ENCODE peak calls at places on chromosome 3, in nine cellular contexts. Q is sigmoid colon, Z is right lobe of liver, D is gastrocnemius medialis, V is heart left ventricle, P is IMR-90, E is transverse colon, S is esophagus muscularis mucosa, X is ovary. C is an unnamed sample. For H3K4me1, the result is how much of the 10 kb centered on the place peaks cover.

GRCh38 chr3:127114337-127115070 is 78.4 kb upstream of the PRR23E start:
- DNase-seq in Q (no peak), Z (no peak), D (no peak), V (no peak), P (no peak), E (no peak), S (no peak), X (no peak), C (no peak)

GRCh38 chr3:32203854-32204253 is 34.6 kb upstream of the CMTM8 start:
- DNase-seq in Q (no peak), Z (no peak), D (no peak), V (no peak), P (peak), E (no peak), S (no peak), X (no peak), C (no peak)

GRCh38 chr3:73215286-73215685 is 153.8 kb downstream of the EBLN2 start:
- DNase-seq in Q (no peak), Z (no peak), D (no peak), V (no peak), P (no peak), E (no peak), S (no peak), X (no peak), C (no peak)

GRCh38 chr3:71684752-71685151 is 40.5 kb downstream of the EIF4E3 start:
- DNase-seq in Q (peak), Z (no peak), D (no peak), V (no peak), P (peak), E (no peak), S (no peak), X (peak), C (no peak)

GRCh38 chr3:16319307-16319706 is 54.3 kb downstream of the OXNAD1 start:
- DNase-seq in Q (no peak), Z (no peak), D (no peak), V (no peak), P (no peak), E (no peak), S (no peak), X (no peak), C (no peak)

GRCh38 chr3:155101398-155101797 is 21.3 kb downstream of the MME start:
- DNase-seq in Q (no peak), Z (no peak), D (no peak), V (no peak), P (peak), E (no peak), S (no peak), X (no peak), C (no peak)

GRCh38 chr3:29567505-29567904 is 286.6 kb downstream of the RBMS3 start:
- DNase-seq in Q (no peak), Z (no peak), D (no peak), V (no peak), P (no peak), E (no peak), S (no peak), X (no peak), C (no peak)

GRCh38 chr3:72152551-72153476 is 367.9 kb upstream of the PROK2 start:
- DNase-seq in Q (peak), Z (peak), D (peak), V (peak), P (peak), E (peak), S (no peak), X (peak), C (no peak)

GRCh38 chr3:153911111-153911510 is 210.1 kb upstream of the ARHGEF26 start:
- DNase-seq in Q (no peak), Z (no peak), D (no peak), V (no peak), P (no peak), E (no peak), S (no peak), X (no peak), C (no peak)

GRCh38 chr3:37256447-37256846 is 82.1 kb upstream of the LRRFIP2 start:
- DNase-seq in Q (no peak), Z (no peak), D (no peak), V (no peak), P (no peak), E (no peak), S (no peak), X (no peak), C (no peak)

GRCh38 chr3:47536221-47536891 is 22.8 kb upstream of the ELP6 start:
- DNase-seq in Q (no peak), Z (no peak), D (no peak), V (no peak), P (no peak), E (no peak), S (no peak), X (no peak), C (peak)

GRCh38 chr3:17491601-17492000 is 250.8 kb downstream of the TBC1D5 start:
- DNase-seq in Q (no peak), Z (no peak), D (no peak), V (no peak), P (peak), E (no peak), S (no peak), X (no peak), C (no peak)

GRCh38 chr3:49638445-49638844 is 35.7 kb upstream of the APEH start:
- DNase-seq in Q (no peak), Z (no peak), D (no peak), V (peak), P (peak), E (no peak), S (no peak), X (no peak), C (no peak)

GRCh38 chr3:11929531-11929930 is 74.7 kb upstream of the SYN2 start:
- DNase-seq in Q (no peak), Z (no peak), D (no peak), V (no peak), P (no peak), E (no peak), S (no peak), X (no peak), C (no peak)

GRCh38 chr3:125692361-125692760 is 97.1 kb upstream of the OSBPL11 start:
- DNase-seq in Q (no peak), Z (no peak), D (no peak), V (no peak), P (no peak), E (no peak), S (no peak), X (no peak), C (no peak)

GRCh38 chr3:188712257-188712924 is 459.4 kb upstream of the TPRG1 start:
- DNase-seq in Q (no peak), Z (peak), D (no peak), V (no peak), P (peak), E (no peak), S (no peak), X (no peak), C (no peak)

GRCh38 chr3:49295489-49296058 is 18.5 kb upstream of the C3orf62 start:
- DNase-seq in Q (no peak), Z (no peak), D (no peak), V (no peak), P (peak), E (no peak), S (no peak), X (peak), C (no peak)

GRCh38 chr3:158279584-158279983 is 169.7 kb downstream of the RSRC1 start:
- DNase-seq in Q (no peak), Z (no peak), D (no peak), V (no peak), P (no peak), E (no peak), S (no peak), X (no peak), C (no peak)

GRCh38 chr3:10775828-10776227 is 40.2 kb upstream of the SLC6A11 start:
- DNase-seq in Q (no peak), Z (no peak), D (no peak), V (no peak), P (no peak), E (no peak), S (peak), X (no peak), C (no peak)

GRCh38 chr3:152317956-152318355 is 49.2 kb downstream of the MBNL1 start:
- DNase-seq in Q (no peak), Z (no peak), D (no peak), V (no peak), P (peak), E (no peak), S (no peak), X (no peak), C (no peak)

GRCh38 chr3:54917172-54917571 is 10.7 kb downstream of the LRTM1 start:
- DNase-seq in Q (no peak), Z (no peak), D (no peak), V (no peak), P (peak), E (no peak), S (no peak), X (no peak), C (no peak)

GRCh38 chr3:110419096-110419495 is 652.5 kb upstream of the NECTIN3 start:
- DNase-seq in Q (no peak), Z (no peak), D (no peak), V (no peak), P (no peak), E (no peak), S (no peak), X (no peak), C (no peak)

GRCh38 chr3:121645054-121645453 is 15.6 kb downstream of the HCLS1 start:
- DNase-seq in Q (no peak), Z (no peak), D (no peak), V (no peak), P (no peak), E (no peak), S (peak), X (no peak), C (no peak)

GRCh38 chr3:71785594-71786472 is 885 bp upstream of the PROK2 start:
- DNase-seq in Q (no peak), Z (no peak), D (no peak), V (no peak), P (no peak), E (no peak), S (peak), X (no peak), C (no peak)

GRCh38 chr3:151751161-151751560 is 17.4 kb downstream of the AADACL2 start:
- DNase-seq in Q (no peak), Z (no peak), D (no peak), V (no peak), P (peak), E (no peak), S (no peak), X (no peak), C (no peak)

GRCh38 chr3:134394380-134394779 is 20.1 kb upstream of the AMOTL2 start:
- DNase-seq in Q (no peak), Z (no peak), D (peak), V (no peak), P (no peak), E (no peak), S (no peak), X (no peak), C (no peak)

GRCh38 chr3:186022931-186023330 is 85.1 kb upstream of the TRA2B start:
- DNase-seq in Q (no peak), Z (no peak), D (no peak), V (no peak), P (no peak), E (no peak), S (peak), X (no peak), C (no peak)

GRCh38 chr3:71247221-71247947 is 336.1 kb downstream of the FOXP1 start:
- DNase-seq in Q (no peak), Z (peak), D (no peak), V (no peak), P (peak), E (no peak), S (no peak), X (no peak), C (no peak)

GRCh38 chr3:8658326-8659212 is 14.0 kb upstream of the SSUH2 start:
- DNase-seq in Q (no peak), Z (peak), D (peak), V (peak), P (peak), E (peak), S (no peak), X (peak), C (peak)

GRCh38 chr3:41200669-41201021 is 1.3 kb downstream of the CTNNB1 start:
- DNase-seq in Q (no peak), Z (no peak), D (no peak), V (no peak), P (peak), E (peak), S (no peak), X (no peak), C (no peak)

GRCh38 chr3:41202075-41202833 is 2.9 kb downstream of the CTNNB1 start:
- DNase-seq in Q (no peak), Z (no peak), D (no peak), V (no peak), P (no peak), E (no peak), S (no peak), X (no peak), C (no peak)

GRCh38 chr3:41204369-41204768 is 5.1 kb downstream of the CTNNB1 start:
- DNase-seq in Q (no peak), Z (no peak), D (no peak), V (no peak), P (no peak), E (no peak), S (no peak), X (no peak), C (no peak)

GRCh38 chr3:41205591-41205990 is 6.3 kb downstream of the CTNNB1 start:
- DNase-seq in Q (no peak), Z (no peak), D (no peak), V (no peak), P (no peak), E (no peak), S (no peak), X (no peak), C (no peak)

GRCh38 chr3:41202834-41203345 is 3.6 kb downstream of the CTNNB1 start:
- DNase-seq in Q (no peak), Z (no peak), D (peak), V (no peak), P (peak), E (no peak), S (no peak), X (no peak), C (no peak)
- H3K27ac ChIP-seq in Q (peak), Z (no peak), D (peak), V (no peak), P (no peak), E (peak), S (no peak), X (no peak), C (no peak)

DNA sequence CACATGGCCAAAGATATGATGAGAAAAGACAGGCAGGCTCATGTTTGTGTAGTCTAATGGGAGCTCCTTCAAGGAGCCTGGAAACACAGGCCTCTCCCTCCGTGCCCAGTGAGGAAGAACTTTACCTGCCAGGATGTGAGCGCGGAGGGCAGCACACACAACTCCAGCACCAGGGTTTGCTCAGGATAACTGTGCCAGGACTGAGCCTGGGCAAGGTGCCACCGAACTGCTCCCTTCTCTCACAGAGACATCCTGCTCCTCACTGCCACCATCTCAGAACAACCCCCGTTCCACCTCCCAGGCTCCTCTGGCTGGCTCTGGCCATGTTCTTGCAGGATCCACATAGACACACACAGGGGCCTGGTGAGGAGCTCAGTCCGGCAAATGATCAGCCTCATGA is 87.4 kb downstream of the NUP210 start:
- DNase-seq in Q (no peak), Z (no peak), D (peak), V (no peak), P (no peak), E (no peak), S (no peak), X (no peak), C (no peak)
- H3K4me1 ChIP-seq in Q (under half), Z (under half), D (under half), V (under half), P (under half), E (under half), S (under half), X (under half), C (under half)

DNA sequence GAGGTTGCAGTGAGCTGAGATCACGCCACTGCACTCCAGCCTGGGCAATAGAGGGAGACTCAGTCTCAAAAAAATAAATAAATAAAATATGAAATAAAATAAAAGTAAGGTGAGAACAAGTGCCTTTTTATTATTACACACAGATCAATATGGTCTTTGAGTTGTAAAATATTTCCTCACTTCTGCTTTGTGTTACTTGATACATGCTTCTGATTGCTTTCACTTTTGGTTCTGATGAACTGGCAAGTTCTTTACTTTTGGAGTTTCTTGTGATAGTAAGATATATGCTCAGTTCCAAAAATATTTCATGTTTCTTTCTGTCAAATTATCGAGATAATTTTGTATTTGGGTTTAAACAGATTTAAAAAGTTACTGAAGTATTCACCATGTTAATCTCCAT is 16.6 kb upstream of the GYG1 start:
- DNase-seq in Q (no peak), Z (no peak), D (no peak), V (no peak), P (peak), E (no peak), S (no peak), X (no peak), C (no peak)
- TF ChIP-seq POLR2A in Q (no peak), Z (no peak), D (no peak), V (no peak), P (no peak), E (no peak), S (no peak), X (no peak), C (no peak)

GRCh38 chr3:61875488-61875887 is 314.1 kb downstream of the PTPRG start:
- DNase-seq in Q (no peak), Z (no peak), D (no peak), V (no peak), P (no peak), E (no peak), S (no peak), X (no peak), C (no peak)
- H3K27ac ChIP-seq in Q (peak), Z (no peak), D (no peak), V (no peak), P (peak), E (peak), S (peak), X (no peak), C (no peak)

GRCh38 chr3:194689493-194689901 is 3.8 kb downstream of the FAM43A start:
- DNase-seq in Q (no peak), Z (no peak), D (no peak), V (no peak), P (peak), E (no peak), S (no peak), X (no peak), C (peak)
- H3K4me1 ChIP-seq in Q (under half), Z (under half), D (under half), V (under half), P (under half), E (under half), S (half or more), X (under half), C (half or more)

DNA sequence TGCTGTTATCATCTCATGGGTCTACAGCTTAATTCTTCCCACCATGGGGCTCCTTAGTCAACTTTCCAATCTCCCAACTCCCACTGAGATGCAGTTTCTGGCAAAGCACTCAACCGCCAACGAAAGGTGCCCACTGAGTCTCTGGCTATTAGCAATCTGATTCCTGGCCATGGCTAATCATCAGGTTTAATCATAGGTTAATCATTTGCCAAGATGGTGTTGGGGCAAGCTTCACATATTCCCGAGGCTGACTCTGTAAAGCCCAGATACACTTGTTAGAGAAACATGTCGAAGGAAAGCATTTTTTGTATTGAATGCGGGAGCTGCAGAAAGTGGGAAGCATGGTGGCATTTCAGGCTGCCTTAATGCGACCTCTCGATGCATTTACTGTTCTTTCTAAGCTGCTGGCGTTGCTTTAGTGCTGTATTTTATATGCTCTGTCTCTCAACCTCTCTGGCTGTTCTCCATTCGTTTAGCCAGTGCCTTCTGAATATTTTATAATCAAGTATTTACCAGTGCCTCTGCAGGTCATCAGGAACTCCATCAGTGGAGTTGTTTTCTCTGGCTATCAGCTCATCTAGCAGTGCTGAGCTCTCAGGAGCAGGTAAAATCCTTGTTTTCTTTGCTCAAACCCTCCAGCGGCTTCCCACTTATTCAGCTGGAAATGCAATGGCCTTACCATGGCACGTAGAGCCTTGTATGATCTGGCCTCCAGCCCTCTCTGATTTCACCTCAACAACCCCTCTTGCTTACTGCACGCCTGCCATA is 67.0 kb downstream of the EDEM1 start:
- DNase-seq in Q (no peak), Z (no peak), D (no peak), V (no peak), P (no peak), E (no peak), S (no peak), X (no peak), C (no peak)
- TF ChIP-seq POLR2A in Q (no peak), Z (no peak), D (no peak), V (no peak), P (no peak), E (no peak), S (no peak), X (no peak), C (no peak)

C was measured in spleen.